ENCODE peak calls at places on chromosomes 13 and 19, in eight cellular contexts. One of them, this sample, is unnamed.

GRCh38 chr19:16208847-16209246 is 11.1 kb downstream of the AP1M1 start:
- DNase-seq in adrenal gland: no peak
- DNase-seq in AG04449: no peak
- DNase-seq in tibial nerve: no peak
- DNase-seq in ascending aorta: no peak
- DNase-seq in pancreas: no peak
- DNase-seq in GM23338: no peak
- DNase-seq in retinal pigment epithelial cell: no peak
- DNase-seq in this sample: no peak

GRCh38 chr13:45769072-45769471 is 67.0 kb downstream of the CBY2 start:
- DNase-seq in adrenal gland: no peak
- DNase-seq in AG04449: no peak
- DNase-seq in tibial nerve: no peak
- DNase-seq in ascending aorta: no peak
- DNase-seq in pancreas: no peak
- DNase-seq in GM23338: peak; percentile 39
- DNase-seq in retinal pigment epithelial cell: no peak
- DNase-seq in this sample: peak; percentile 59

GRCh38 chr19:47765522-47766358 is 12.8 kb upstream of the SELENOW start:
- DNase-seq in adrenal gland: no peak
- DNase-seq in AG04449: no peak
- DNase-seq in tibial nerve: no peak
- DNase-seq in ascending aorta: no peak
- DNase-seq in pancreas: no peak
- DNase-seq in GM23338: peak; percentile 92
- DNase-seq in retinal pigment epithelial cell: no peak
- DNase-seq in this sample: peak; percentile 95

GRCh38 chr19:8310342-8311055 is 2.3 kb upstream of the CD320 start:
- DNase-seq in adrenal gland: peak; percentile 13
- DNase-seq in AG04449: no peak
- DNase-seq in tibial nerve: no peak
- DNase-seq in ascending aorta: peak; percentile 42
- DNase-seq in pancreas: no peak
- DNase-seq in GM23338: no peak
- DNase-seq in retinal pigment epithelial cell: no peak
- DNase-seq in this sample: no peak

GRCh38 chr19:31676271-31677004 is 327.2 kb upstream of the TSHZ3 start:
- DNase-seq in adrenal gland: peak; percentile 30
- DNase-seq in AG04449: no peak
- DNase-seq in tibial nerve: no peak
- DNase-seq in ascending aorta: no peak
- DNase-seq in pancreas: no peak
- DNase-seq in GM23338: peak; percentile 71
- DNase-seq in retinal pigment epithelial cell: no peak
- DNase-seq in this sample: peak; percentile 73

GRCh38 chr13:101654916-101655315 is 202.4 kb downstream of the ITGBL1 start:
- DNase-seq in adrenal gland: no peak
- DNase-seq in AG04449: no peak
- DNase-seq in tibial nerve: no peak
- DNase-seq in ascending aorta: no peak
- DNase-seq in pancreas: no peak
- DNase-seq in GM23338: no peak
- DNase-seq in retinal pigment epithelial cell: no peak
- DNase-seq in this sample: no peak

GRCh38 chr19:4652075-4652474 is 12.8 kb downstream of the TNFAIP8L1 start:
- DNase-seq in adrenal gland: no peak
- DNase-seq in AG04449: no peak
- DNase-seq in tibial nerve: no peak
- DNase-seq in ascending aorta: no peak
- DNase-seq in pancreas: no peak
- DNase-seq in GM23338: no peak
- DNase-seq in retinal pigment epithelial cell: no peak
- DNase-seq in this sample: no peak

GRCh38 chr19:35144600-35145436 is 1.8 kb downstream of the FXYD7 start:
- DNase-seq in adrenal gland: peak; percentile 32
- DNase-seq in AG04449: no peak
- DNase-seq in tibial nerve: no peak
- DNase-seq in ascending aorta: no peak
- DNase-seq in pancreas: no peak
- DNase-seq in GM23338: peak; percentile 98
- DNase-seq in retinal pigment epithelial cell: no peak
- DNase-seq in this sample: peak; percentile 85

GRCh38 chr13:40776232-40776631 is 5.2 kb upstream of the MRPS31 start:
- DNase-seq in adrenal gland: no peak
- DNase-seq in AG04449: no peak
- DNase-seq in tibial nerve: no peak
- DNase-seq in ascending aorta: no peak
- DNase-seq in pancreas: no peak
- DNase-seq in GM23338: no peak
- DNase-seq in retinal pigment epithelial cell: no peak
- DNase-seq in this sample: no peak

GRCh38 chr19:33872445-33873320 is 76.0 kb downstream of the KCTD15 start:
- DNase-seq in adrenal gland: no peak
- DNase-seq in AG04449: no peak
- DNase-seq in tibial nerve: no peak
- DNase-seq in ascending aorta: peak; percentile 19
- DNase-seq in pancreas: no peak
- DNase-seq in GM23338: no peak
- DNase-seq in retinal pigment epithelial cell: no peak
- DNase-seq in this sample: no peak

GRCh38 chr13:32150794-32151193 is 119.2 kb downstream of the FRY start:
- DNase-seq in adrenal gland: no peak
- DNase-seq in AG04449: no peak
- DNase-seq in tibial nerve: peak; percentile 39
- DNase-seq in ascending aorta: peak; percentile 92
- DNase-seq in pancreas: no peak
- DNase-seq in GM23338: no peak
- DNase-seq in retinal pigment epithelial cell: no peak
- DNase-seq in this sample: no peak

GRCh38 chr19:6774821-6775707 is 2.6 kb downstream of the VAV1 start:
- DNase-seq in adrenal gland: no peak
- DNase-seq in AG04449: no peak
- DNase-seq in tibial nerve: no peak
- DNase-seq in ascending aorta: no peak
- DNase-seq in pancreas: no peak
- DNase-seq in GM23338: no peak
- DNase-seq in retinal pigment epithelial cell: no peak
- DNase-seq in this sample: no peak

GRCh38 chr13:112861876-112862615 is 107.0 kb upstream of the MCF2L start:
- DNase-seq in adrenal gland: no peak
- DNase-seq in AG04449: no peak
- DNase-seq in tibial nerve: no peak
- DNase-seq in ascending aorta: peak; percentile 34
- DNase-seq in pancreas: no peak
- DNase-seq in GM23338: no peak
- DNase-seq in retinal pigment epithelial cell: no peak
- DNase-seq in this sample: peak; percentile 32

GRCh38 chr19:17327654-17328516 is 6.8 kb downstream of the ANO8 start:
- DNase-seq in adrenal gland: peak; percentile 84
- DNase-seq in AG04449: no peak
- DNase-seq in tibial nerve: no peak
- DNase-seq in ascending aorta: no peak
- DNase-seq in pancreas: peak; percentile 63
- DNase-seq in GM23338: peak; percentile 98
- DNase-seq in retinal pigment epithelial cell: no peak
- DNase-seq in this sample: peak; percentile 97

GRCh38 chr19:46580247-46580646 is 20.9 kb upstream of the CALM3 start:
- DNase-seq in adrenal gland: no peak
- DNase-seq in AG04449: no peak
- DNase-seq in tibial nerve: no peak
- DNase-seq in ascending aorta: no peak
- DNase-seq in pancreas: no peak
- DNase-seq in GM23338: no peak
- DNase-seq in retinal pigment epithelial cell: no peak
- DNase-seq in this sample: no peak

GRCh38 chr13:108227651-108228272 is 9.6 kb downstream of the ABHD13 start:
- DNase-seq in adrenal gland: peak; percentile 32
- DNase-seq in AG04449: no peak
- DNase-seq in tibial nerve: no peak
- DNase-seq in ascending aorta: no peak
- DNase-seq in pancreas: no peak
- DNase-seq in GM23338: peak; percentile 43
- DNase-seq in retinal pigment epithelial cell: no peak
- DNase-seq in this sample: no peak

GRCh38 chr13:24982333-24982999 is 113.5 kb upstream of the PABPC3 start:
- DNase-seq in adrenal gland: no peak
- DNase-seq in AG04449: no peak
- DNase-seq in tibial nerve: no peak
- DNase-seq in ascending aorta: no peak
- DNase-seq in pancreas: no peak
- DNase-seq in GM23338: no peak
- DNase-seq in retinal pigment epithelial cell: no peak
- DNase-seq in this sample: no peak

GRCh38 chr13:42394361-42395065 is 122.6 kb downstream of the AKAP11 start:
- DNase-seq in adrenal gland: no peak
- DNase-seq in AG04449: no peak
- DNase-seq in tibial nerve: no peak
- DNase-seq in ascending aorta: no peak
- DNase-seq in pancreas: no peak
- DNase-seq in GM23338: no peak
- DNase-seq in retinal pigment epithelial cell: no peak
- DNase-seq in this sample: no peak

GRCh38 chr19:29530549-29531457 is 5.0 kb downstream of the VSTM2B start:
- DNase-seq in adrenal gland: no peak
- DNase-seq in AG04449: no peak
- DNase-seq in tibial nerve: no peak
- DNase-seq in ascending aorta: no peak
- DNase-seq in pancreas: no peak
- DNase-seq in GM23338: peak; percentile 27
- DNase-seq in retinal pigment epithelial cell: no peak
- DNase-seq in this sample: peak; percentile 26
- TF ChIP-seq CTCF in adrenal gland: no peak
- TF ChIP-seq CTCF in AG04449: no peak
- TF ChIP-seq CTCF in tibial nerve: no peak
- TF ChIP-seq CTCF in ascending aorta: no peak
- TF ChIP-seq CTCF in pancreas: no peak
- TF ChIP-seq CTCF in GM23338: no peak
- TF ChIP-seq CTCF in retinal pigment epithelial cell: no peak
- TF ChIP-seq CTCF in this sample: no peak

DNA sequence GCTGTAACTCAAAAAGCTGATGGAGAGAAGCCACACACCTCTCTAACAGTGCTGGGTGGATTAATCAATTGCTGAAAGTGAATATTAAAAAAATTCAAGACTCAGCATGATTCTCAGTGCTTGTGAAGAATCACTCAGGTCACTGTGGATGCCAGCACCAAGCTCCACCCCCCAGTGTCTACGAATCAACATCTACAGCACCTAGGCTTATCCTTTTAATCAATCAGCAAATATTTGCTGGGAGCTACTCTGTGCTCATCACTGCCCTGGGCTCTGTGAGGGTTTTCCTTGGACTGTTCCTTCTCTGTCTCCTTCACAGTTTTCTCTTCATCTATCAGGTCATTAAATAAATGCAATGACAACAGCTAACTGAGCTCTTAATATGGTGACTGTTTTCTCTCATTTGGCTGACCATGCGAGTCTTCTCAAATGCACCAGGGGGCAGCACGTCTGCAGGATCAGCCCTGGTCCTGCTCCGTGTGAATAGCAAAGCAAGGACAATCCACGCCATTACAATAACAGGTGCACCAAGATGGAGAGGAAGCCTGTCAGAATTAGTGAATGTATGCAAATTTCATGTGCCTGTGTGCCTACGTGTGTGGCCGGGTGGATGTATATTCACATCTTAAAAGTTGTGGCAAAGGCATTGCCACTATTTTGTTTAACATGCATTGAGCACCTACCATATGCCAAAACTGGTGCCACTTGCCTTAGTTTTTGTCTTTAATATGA is 14.6 kb upstream of the C13orf42 start:
- DNase-seq in adrenal gland: peak; percentile 35
- DNase-seq in AG04449: no peak
- DNase-seq in tibial nerve: no peak
- DNase-seq in ascending aorta: no peak
- DNase-seq in pancreas: peak; percentile 29
- DNase-seq in GM23338: peak; percentile 91
- DNase-seq in retinal pigment epithelial cell: peak; percentile 24
- DNase-seq in this sample: peak; percentile 85
- TF ChIP-seq CTCF in adrenal gland: peak; percentile 72
- TF ChIP-seq CTCF in AG04449: peak; percentile 84
- TF ChIP-seq CTCF in tibial nerve: peak; percentile 63
- TF ChIP-seq CTCF in ascending aorta: peak; percentile 65
- TF ChIP-seq CTCF in pancreas: peak; percentile 66
- TF ChIP-seq CTCF in GM23338: peak; percentile 99
- TF ChIP-seq CTCF in retinal pigment epithelial cell: peak; percentile 86
- TF ChIP-seq CTCF in this sample: peak; percentile 92

DNA sequence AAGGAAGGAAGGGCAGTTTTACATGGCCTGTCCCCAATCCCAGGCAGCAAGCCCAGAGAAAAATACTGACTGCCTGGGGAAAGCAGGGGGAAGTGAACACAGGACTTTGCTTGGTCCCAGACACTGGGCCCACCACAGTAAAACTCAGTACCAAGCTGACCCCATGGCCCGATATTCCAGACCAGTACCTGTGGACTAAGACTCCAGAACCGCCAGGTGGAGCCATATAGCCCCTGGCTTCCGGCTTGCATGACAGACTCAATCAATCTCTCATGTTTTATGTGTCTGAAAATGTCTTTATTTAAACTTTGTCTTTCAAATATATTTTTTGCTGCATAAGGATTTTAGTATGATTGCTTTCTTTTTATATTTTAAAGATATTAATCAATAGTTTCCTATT is 767.9 kb upstream of the SLITRK6 start:
- DNase-seq in adrenal gland: no peak
- DNase-seq in AG04449: no peak
- DNase-seq in tibial nerve: no peak
- DNase-seq in ascending aorta: no peak
- DNase-seq in pancreas: no peak
- DNase-seq in GM23338: peak; percentile 58
- DNase-seq in retinal pigment epithelial cell: no peak
- DNase-seq in this sample: peak; percentile 70
- TF ChIP-seq CTCF in adrenal gland: no peak
- TF ChIP-seq CTCF in AG04449: no peak
- TF ChIP-seq CTCF in tibial nerve: no peak
- TF ChIP-seq CTCF in ascending aorta: no peak
- TF ChIP-seq CTCF in pancreas: peak; percentile 18
- TF ChIP-seq CTCF in GM23338: peak; percentile 75
- TF ChIP-seq CTCF in retinal pigment epithelial cell: no peak
- TF ChIP-seq CTCF in this sample: peak; percentile 77

GRCh38 chr19:42177686-42178019 is 39.8 kb downstream of the DEDD2 start:
- DNase-seq in adrenal gland: no peak
- DNase-seq in AG04449: no peak
- DNase-seq in tibial nerve: no peak
- DNase-seq in ascending aorta: no peak
- DNase-seq in pancreas: no peak
- DNase-seq in GM23338: no peak
- DNase-seq in retinal pigment epithelial cell: no peak
- DNase-seq in this sample: no peak

GRCh38 chr19:42176649-42176989 is 40.9 kb downstream of the DEDD2 start:
- DNase-seq in adrenal gland: no peak
- DNase-seq in AG04449: no peak
- DNase-seq in tibial nerve: no peak
- DNase-seq in ascending aorta: no peak
- DNase-seq in pancreas: no peak
- DNase-seq in GM23338: peak; percentile 52
- DNase-seq in retinal pigment epithelial cell: no peak
- DNase-seq in this sample: no peak

GRCh38 chr19:42178791-42179500 is 38.5 kb downstream of the DEDD2 start:
- DNase-seq in adrenal gland: no peak
- DNase-seq in AG04449: no peak
- DNase-seq in tibial nerve: no peak
- DNase-seq in ascending aorta: no peak
- DNase-seq in pancreas: no peak
- DNase-seq in GM23338: peak; percentile 85
- DNase-seq in retinal pigment epithelial cell: no peak
- DNase-seq in this sample: peak; percentile 83

GRCh38 chr19:42176990-42177685 is 40.3 kb downstream of the DEDD2 start:
- DNase-seq in adrenal gland: peak; percentile 71
- DNase-seq in AG04449: no peak
- DNase-seq in tibial nerve: peak; percentile 26
- DNase-seq in ascending aorta: peak; percentile 74
- DNase-seq in pancreas: peak; percentile 53
- DNase-seq in GM23338: peak; percentile 90
- DNase-seq in retinal pigment epithelial cell: no peak
- DNase-seq in this sample: peak; percentile 91

GRCh38 chr19:42179501-42179817 is 38.0 kb downstream of the DEDD2 start:
- DNase-seq in adrenal gland: no peak
- DNase-seq in AG04449: no peak
- DNase-seq in tibial nerve: no peak
- DNase-seq in ascending aorta: no peak
- DNase-seq in pancreas: no peak
- DNase-seq in GM23338: no peak
- DNase-seq in retinal pigment epithelial cell: no peak
- DNase-seq in this sample: no peak
- TF ChIP-seq CTCF in adrenal gland: no peak
- TF ChIP-seq CTCF in AG04449: no peak
- TF ChIP-seq CTCF in tibial nerve: no peak
- TF ChIP-seq CTCF in ascending aorta: no peak
- TF ChIP-seq CTCF in pancreas: no peak
- TF ChIP-seq CTCF in GM23338: no peak
- TF ChIP-seq CTCF in retinal pigment epithelial cell: no peak
- TF ChIP-seq CTCF in this sample: peak; percentile 16